ENCODE peak calls at places on chromosomes 3 and 15, in ten cellular contexts. One of them, this sample, is unnamed. For H3K4me1, the result is how much of the 10 kb centered on the place peaks cover.

GRCh38 chr15:51094606-51095569 is at the start of gene TNFAIP8L3:
- DNase-seq in CD4-positive, alpha-beta memory T cell: no peak
- DNase-seq in ovary: peak
- DNase-seq in cardiac muscle cell: peak
- DNase-seq in fibroblast of lung: peak
- DNase-seq in aorta: peak
- DNase-seq in gastrocnemius medialis: no peak
- DNase-seq in mammary epithelial cell: peak
- DNase-seq in thyroid gland: peak
- DNase-seq in right lobe of liver: no peak
- DNase-seq in this sample: no peak

GRCh38 chr3:71532639-71533395 is 50.7 kb downstream of the FOXP1 start:
- DNase-seq in CD4-positive, alpha-beta memory T cell: no peak
- DNase-seq in ovary: no peak
- DNase-seq in cardiac muscle cell: peak
- DNase-seq in fibroblast of lung: peak
- DNase-seq in aorta: no peak
- DNase-seq in gastrocnemius medialis: no peak
- DNase-seq in mammary epithelial cell: peak
- DNase-seq in thyroid gland: no peak
- DNase-seq in right lobe of liver: no peak
- DNase-seq in this sample: no peak

GRCh38 chr3:57951106-57951882 is 56.9 kb upstream of the FLNB start:
- DNase-seq in CD4-positive, alpha-beta memory T cell: no peak
- DNase-seq in ovary: peak
- DNase-seq in cardiac muscle cell: peak
- DNase-seq in fibroblast of lung: peak
- DNase-seq in aorta: peak
- DNase-seq in gastrocnemius medialis: peak
- DNase-seq in mammary epithelial cell: peak
- DNase-seq in thyroid gland: peak
- DNase-seq in right lobe of liver: peak
- DNase-seq in this sample: no peak

GRCh38 chr3:105365536-105366301 is 990 bp upstream of the ALCAM start:
- DNase-seq in CD4-positive, alpha-beta memory T cell: no peak
- DNase-seq in ovary: no peak
- DNase-seq in cardiac muscle cell: peak
- DNase-seq in fibroblast of lung: peak
- DNase-seq in aorta: no peak
- DNase-seq in gastrocnemius medialis: no peak
- DNase-seq in mammary epithelial cell: peak
- DNase-seq in thyroid gland: peak
- DNase-seq in right lobe of liver: no peak
- DNase-seq in this sample: no peak

GRCh38 chr3:140022061-140022781 is 87.2 kb downstream of the CLSTN2 start:
- DNase-seq in CD4-positive, alpha-beta memory T cell: no peak
- DNase-seq in ovary: peak
- DNase-seq in cardiac muscle cell: no peak
- DNase-seq in fibroblast of lung: no peak
- DNase-seq in aorta: peak
- DNase-seq in gastrocnemius medialis: peak
- DNase-seq in mammary epithelial cell: no peak
- DNase-seq in thyroid gland: peak
- DNase-seq in right lobe of liver: no peak
- DNase-seq in this sample: no peak

GRCh38 chr15:95401586-95401985 is 928.9 kb upstream of the NR2F2 start:
- DNase-seq in CD4-positive, alpha-beta memory T cell: no peak
- DNase-seq in ovary: no peak
- DNase-seq in cardiac muscle cell: no peak
- DNase-seq in fibroblast of lung: peak
- DNase-seq in aorta: no peak
- DNase-seq in gastrocnemius medialis: no peak
- DNase-seq in mammary epithelial cell: no peak
- DNase-seq in thyroid gland: no peak
- DNase-seq in right lobe of liver: no peak
- DNase-seq in this sample: no peak

GRCh38 chr3:69530554-69530953 is 144.7 kb upstream of the FRMD4B start:
- DNase-seq in CD4-positive, alpha-beta memory T cell: no peak
- DNase-seq in ovary: no peak
- DNase-seq in cardiac muscle cell: no peak
- DNase-seq in fibroblast of lung: no peak
- DNase-seq in aorta: no peak
- DNase-seq in gastrocnemius medialis: no peak
- DNase-seq in mammary epithelial cell: no peak
- DNase-seq in thyroid gland: no peak
- DNase-seq in right lobe of liver: no peak
- DNase-seq in this sample: no peak

GRCh38 chr3:124057453-124057852 is 65.5 kb upstream of the ROPN1 start:
- DNase-seq in CD4-positive, alpha-beta memory T cell: no peak
- DNase-seq in ovary: no peak
- DNase-seq in cardiac muscle cell: no peak
- DNase-seq in fibroblast of lung: no peak
- DNase-seq in aorta: peak
- DNase-seq in gastrocnemius medialis: no peak
- DNase-seq in mammary epithelial cell: no peak
- DNase-seq in thyroid gland: no peak
- DNase-seq in right lobe of liver: no peak
- DNase-seq in this sample: no peak

GRCh38 chr3:177882124-177882648 is 654.0 kb upstream of the KCNMB2 start:
- DNase-seq in CD4-positive, alpha-beta memory T cell: no peak
- DNase-seq in ovary: no peak
- DNase-seq in cardiac muscle cell: no peak
- DNase-seq in fibroblast of lung: no peak
- DNase-seq in aorta: no peak
- DNase-seq in gastrocnemius medialis: no peak
- DNase-seq in mammary epithelial cell: no peak
- DNase-seq in thyroid gland: no peak
- DNase-seq in right lobe of liver: no peak
- DNase-seq in this sample: no peak

GRCh38 chr3:143775401-143775970 is 72.8 kb downstream of the SLC9A9 start:
- DNase-seq in CD4-positive, alpha-beta memory T cell: peak
- DNase-seq in ovary: no peak
- DNase-seq in cardiac muscle cell: peak
- DNase-seq in fibroblast of lung: peak
- DNase-seq in aorta: no peak
- DNase-seq in gastrocnemius medialis: no peak
- DNase-seq in mammary epithelial cell: peak
- DNase-seq in thyroid gland: no peak
- DNase-seq in right lobe of liver: no peak
- DNase-seq in this sample: peak

GRCh38 chr15:96300808-96301207 is 29.7 kb upstream of the NR2F2 start:
- DNase-seq in CD4-positive, alpha-beta memory T cell: no peak
- DNase-seq in ovary: no peak
- DNase-seq in cardiac muscle cell: no peak
- DNase-seq in fibroblast of lung: no peak
- DNase-seq in aorta: no peak
- DNase-seq in gastrocnemius medialis: no peak
- DNase-seq in mammary epithelial cell: no peak
- DNase-seq in thyroid gland: no peak
- DNase-seq in right lobe of liver: no peak
- DNase-seq in this sample: no peak

GRCh38 chr3:75782506-75782905 is 2.8 kb downstream of the ZNF717 start:
- DNase-seq in CD4-positive, alpha-beta memory T cell: no peak
- DNase-seq in ovary: no peak
- DNase-seq in cardiac muscle cell: no peak
- DNase-seq in fibroblast of lung: no peak
- DNase-seq in aorta: no peak
- DNase-seq in gastrocnemius medialis: no peak
- DNase-seq in mammary epithelial cell: no peak
- DNase-seq in thyroid gland: no peak
- DNase-seq in right lobe of liver: no peak
- DNase-seq in this sample: no peak
- H3K4me3 ChIP-seq in CD4-positive, alpha-beta memory T cell: no peak
- H3K4me3 ChIP-seq in ovary: no peak
- H3K4me3 ChIP-seq in cardiac muscle cell: no peak
- H3K4me3 ChIP-seq in fibroblast of lung: no peak
- H3K4me3 ChIP-seq in aorta: no peak
- H3K4me3 ChIP-seq in gastrocnemius medialis: no peak
- H3K4me3 ChIP-seq in mammary epithelial cell: no peak
- H3K4me3 ChIP-seq in thyroid gland: no peak
- H3K4me3 ChIP-seq in right lobe of liver: no peak
- H3K4me3 ChIP-seq in this sample: no peak

GRCh38 chr15:42737529-42738328 is 801 bp upstream of the CDAN1 start:
- DNase-seq in CD4-positive, alpha-beta memory T cell: peak
- DNase-seq in ovary: no peak
- DNase-seq in cardiac muscle cell: no peak
- DNase-seq in fibroblast of lung: no peak
- DNase-seq in aorta: no peak
- DNase-seq in gastrocnemius medialis: no peak
- DNase-seq in mammary epithelial cell: peak
- DNase-seq in thyroid gland: no peak
- DNase-seq in right lobe of liver: no peak
- DNase-seq in this sample: no peak

GRCh38 chr15:42735382-42736165 is 1.4 kb downstream of the CDAN1 start:
- DNase-seq in CD4-positive, alpha-beta memory T cell: no peak
- DNase-seq in ovary: no peak
- DNase-seq in cardiac muscle cell: no peak
- DNase-seq in fibroblast of lung: no peak
- DNase-seq in aorta: no peak
- DNase-seq in gastrocnemius medialis: no peak
- DNase-seq in mammary epithelial cell: no peak
- DNase-seq in thyroid gland: no peak
- DNase-seq in right lobe of liver: no peak
- DNase-seq in this sample: no peak

GRCh38 chr15:42736793-42737528 is at the start of gene CDAN1:
- DNase-seq in CD4-positive, alpha-beta memory T cell: peak
- DNase-seq in ovary: peak
- DNase-seq in cardiac muscle cell: peak
- DNase-seq in fibroblast of lung: peak
- DNase-seq in aorta: peak
- DNase-seq in gastrocnemius medialis: peak
- DNase-seq in mammary epithelial cell: peak
- DNase-seq in thyroid gland: peak
- DNase-seq in right lobe of liver: peak
- DNase-seq in this sample: peak

GRCh38 chr15:42734076-42734672 is 2.8 kb downstream of the CDAN1 start:
- DNase-seq in CD4-positive, alpha-beta memory T cell: no peak
- DNase-seq in ovary: no peak
- DNase-seq in cardiac muscle cell: no peak
- DNase-seq in fibroblast of lung: no peak
- DNase-seq in aorta: no peak
- DNase-seq in gastrocnemius medialis: no peak
- DNase-seq in mammary epithelial cell: no peak
- DNase-seq in thyroid gland: no peak
- DNase-seq in right lobe of liver: no peak
- DNase-seq in this sample: no peak

DNA sequence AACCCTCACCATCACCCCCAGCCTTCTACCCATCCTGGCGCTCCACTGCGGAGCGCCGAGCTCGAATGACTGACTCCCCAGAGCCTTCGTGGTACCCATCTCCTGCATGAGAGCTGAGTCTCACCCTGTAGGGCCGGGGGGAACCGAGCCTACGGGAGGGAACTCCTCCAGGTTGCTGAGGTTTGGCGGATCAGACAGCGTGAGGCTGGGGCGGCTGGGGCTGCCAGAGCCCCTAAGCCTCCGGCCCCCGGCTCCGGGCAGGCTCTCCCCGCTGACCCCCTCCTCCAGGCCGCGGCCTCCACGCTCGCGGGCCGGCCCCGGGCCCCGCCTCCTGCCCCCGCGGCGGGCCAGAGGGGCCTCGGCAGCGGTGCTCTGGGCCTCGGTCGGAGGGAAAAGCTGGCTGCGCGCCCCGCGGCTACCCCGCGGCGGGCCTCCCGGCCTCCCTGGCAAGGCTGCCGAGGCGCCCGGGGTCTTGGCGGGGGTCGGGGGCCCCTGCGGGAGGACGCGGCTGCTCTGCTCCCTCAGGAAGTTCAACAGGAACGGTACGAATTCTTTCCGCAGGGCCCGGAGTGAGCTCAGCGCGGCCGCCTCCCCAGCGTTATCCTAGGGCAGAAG is 643 bp downstream of the CDAN1 start:
- DNase-seq in CD4-positive, alpha-beta memory T cell: peak
- DNase-seq in ovary: peak
- DNase-seq in cardiac muscle cell: peak
- DNase-seq in fibroblast of lung: peak
- DNase-seq in aorta: no peak
- DNase-seq in gastrocnemius medialis: no peak
- DNase-seq in mammary epithelial cell: peak
- DNase-seq in thyroid gland: no peak
- DNase-seq in right lobe of liver: no peak
- DNase-seq in this sample: no peak
- H3K27ac ChIP-seq in CD4-positive, alpha-beta memory T cell: peak
- H3K27ac ChIP-seq in ovary: peak
- H3K27ac ChIP-seq in cardiac muscle cell: peak
- H3K27ac ChIP-seq in fibroblast of lung: peak
- H3K27ac ChIP-seq in aorta: peak
- H3K27ac ChIP-seq in gastrocnemius medialis: peak
- H3K27ac ChIP-seq in mammary epithelial cell: peak
- H3K27ac ChIP-seq in thyroid gland: peak
- H3K27ac ChIP-seq in right lobe of liver: peak
- H3K27ac ChIP-seq in this sample: peak

DNA sequence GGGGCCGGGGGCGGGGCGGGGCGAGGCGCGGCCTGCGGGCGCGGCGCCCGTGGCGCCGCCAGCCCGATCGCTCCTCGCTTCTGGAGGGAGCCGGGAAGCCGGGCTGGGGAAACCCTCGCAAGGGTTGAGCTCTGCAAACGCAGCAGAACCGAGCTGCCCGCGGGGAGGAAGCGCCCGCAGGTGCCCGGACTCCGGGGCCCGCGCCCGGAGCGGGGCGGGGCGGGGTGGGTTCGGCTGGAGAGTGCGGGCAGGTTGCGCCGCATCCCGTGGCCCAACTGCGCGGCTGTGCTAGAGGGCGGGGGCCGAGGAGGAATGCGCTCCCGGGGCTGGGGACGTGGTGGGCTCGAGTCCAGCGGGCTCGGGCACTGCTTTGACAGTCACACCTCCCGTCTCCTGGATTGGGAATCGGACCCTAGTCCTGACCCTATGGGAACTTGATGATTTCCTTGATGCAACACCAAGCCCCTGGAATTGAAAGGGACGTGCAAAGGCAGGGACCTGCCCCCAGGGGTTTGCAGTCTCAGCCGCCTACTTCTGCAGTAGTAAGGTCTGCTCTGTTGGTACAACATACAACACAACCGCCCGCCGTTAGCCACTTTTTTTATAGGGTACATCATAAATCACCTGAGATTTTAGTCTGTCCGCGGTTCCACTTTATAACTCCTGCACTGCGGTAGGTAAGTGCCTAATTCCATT is 34.3 kb downstream of the ZBTB38 start:
- DNase-seq in CD4-positive, alpha-beta memory T cell: peak
- DNase-seq in ovary: peak
- DNase-seq in cardiac muscle cell: peak
- DNase-seq in fibroblast of lung: peak
- DNase-seq in aorta: peak
- DNase-seq in gastrocnemius medialis: peak
- DNase-seq in mammary epithelial cell: no peak
- DNase-seq in thyroid gland: peak
- DNase-seq in right lobe of liver: peak
- DNase-seq in this sample: peak
- H3K4me1 ChIP-seq in CD4-positive, alpha-beta memory T cell: half or more
- H3K4me1 ChIP-seq in ovary: under half
- H3K4me1 ChIP-seq in cardiac muscle cell: under half
- H3K4me1 ChIP-seq in fibroblast of lung: under half
- H3K4me1 ChIP-seq in aorta: under half
- H3K4me1 ChIP-seq in gastrocnemius medialis: under half
- H3K4me1 ChIP-seq in mammary epithelial cell: half or more
- H3K4me1 ChIP-seq in thyroid gland: under half
- H3K4me1 ChIP-seq in right lobe of liver: under half
- H3K4me1 ChIP-seq in this sample: under half

GRCh38 chr3:27723803-27724458 is 1.8 kb upstream of the EOMES start:
- DNase-seq in CD4-positive, alpha-beta memory T cell: no peak
- DNase-seq in ovary: no peak
- DNase-seq in cardiac muscle cell: no peak
- DNase-seq in fibroblast of lung: no peak
- DNase-seq in aorta: no peak
- DNase-seq in gastrocnemius medialis: no peak
- DNase-seq in mammary epithelial cell: no peak
- DNase-seq in thyroid gland: no peak
- DNase-seq in right lobe of liver: no peak
- DNase-seq in this sample: no peak
- H3K4me3 ChIP-seq in CD4-positive, alpha-beta memory T cell: no peak
- H3K4me3 ChIP-seq in ovary: no peak
- H3K4me3 ChIP-seq in cardiac muscle cell: peak
- H3K4me3 ChIP-seq in fibroblast of lung: no peak
- H3K4me3 ChIP-seq in aorta: no peak
- H3K4me3 ChIP-seq in gastrocnemius medialis: peak
- H3K4me3 ChIP-seq in mammary epithelial cell: peak
- H3K4me3 ChIP-seq in thyroid gland: no peak
- H3K4me3 ChIP-seq in right lobe of liver: no peak
- H3K4me3 ChIP-seq in this sample: peak

This sample was measured in naive thymus-derived CD4-positive, alpha-beta T cell.